ENCODE peak calls at places on chromosomes 12 and 14, in five cellular contexts. U is foreskin fibroblast, K is activated T-cell treated with anti-CD3 and anti-CD28 coated beads for 4 hours, X is ACHN, Y is neuronal stem cell. V is an unnamed sample.

GRCh38 chr14:51453869-51454268 is 197.8 kb upstream of the FRMD6 start:
- DNase-seq in U (no peak), K (no peak), X (peak), Y (no peak), V (no peak)

GRCh38 chr12:43310596-43310995 is 241.4 kb downstream of the ADAMTS20 start:
- DNase-seq in U (no peak), K (no peak), X (no peak), Y (no peak), V (no peak)

GRCh38 chr12:110998165-110998564 is 77.8 kb upstream of the MYL2 start:
- DNase-seq in Y (no peak), U (peak), K (no peak), X (no peak), V (no peak)

GRCh38 chr12:90899456-90900182 is 55.4 kb downstream of the CCER1 start:
- DNase-seq in U (peak), K (no peak), Y (no peak), X (no peak), V (no peak)

GRCh38 chr12:1056390-1056789 is 65.4 kb downstream of the ERC1 start:
- DNase-seq in U (no peak), K (no peak), X (no peak), Y (no peak), V (no peak)

GRCh38 chr12:109358154-109358869 is 10.6 kb downstream of the MYO1H start:
- DNase-seq in Y (no peak), X (no peak), K (no peak), U (no peak), V (no peak)

GRCh38 chr14:94545131-94545841 is 16.0 kb upstream of the SERPINA4 start:
- DNase-seq in K (no peak), U (no peak), Y (no peak), X (no peak), V (no peak)

GRCh38 chr12:12561305-12562015 is 1.2 kb downstream of the DUSP16 start:
- DNase-seq in Y (peak), K (peak), X (peak), U (peak), V (peak)

GRCh38 chr12:124680863-124681778 is 113.7 kb upstream of the NCOR2 start:
- DNase-seq in X (peak), K (no peak), Y (peak), U (peak), V (no peak)

GRCh38 chr12:120156315-120157259 is 37.9 kb downstream of the GCN1 start:
- DNase-seq in K (no peak), U (no peak), X (no peak), Y (no peak), V (no peak)

GRCh38 chr14:91252901-91253794 is 8.6 kb upstream of the GPR68 start:
- DNase-seq in X (no peak), Y (no peak), U (no peak), K (no peak), V (no peak)

GRCh38 chr12:98656289-98657101 is 11.4 kb downstream of the APAF1 start:
- DNase-seq in Y (no peak), X (no peak), U (no peak), K (no peak), V (no peak)

GRCh38 chr12:4421590-4422031 is 24.0 kb downstream of the FGF6 start:
- DNase-seq in K (peak), X (peak), U (peak), Y (peak), V (no peak)

GRCh38 chr12:77754086-77754485 is 76.6 kb upstream of the NAV3 start:
- DNase-seq in U (no peak), K (no peak), X (no peak), Y (peak), V (no peak)

GRCh38 chr12:17204289-17205054 is 598.5 kb upstream of the LMO3 start:
- DNase-seq in K (no peak), Y (no peak), U (no peak), X (no peak), V (no peak)

GRCh38 chr12:104317538-104318210 is 14.1 kb downstream of the EID3 start:
- DNase-seq in X (no peak), U (no peak), K (no peak), Y (no peak), V (no peak)

GRCh38 chr14:95504135-95505029 is 12.1 kb downstream of the SYNE3 start:
- DNase-seq in K (no peak), U (peak), X (no peak), Y (no peak), V (no peak)

GRCh38 chr12:22409071-22409951 is 74.8 kb upstream of the ST8SIA1 start:
- DNase-seq in K (no peak), U (no peak), Y (no peak), X (no peak), V (no peak)

GRCh38 chr12:47736877-47737676 is 11.8 kb upstream of the ENDOU start:
- DNase-seq in U (peak), Y (no peak), X (no peak), K (no peak), V (peak)

GRCh38 chr14:61103541-61104339 is 122.7 kb downstream of the SLC38A6 start:
- DNase-seq in U (peak), K (no peak), Y (no peak), X (peak), V (no peak)

GRCh38 chr12:80490329-80490728 is 46.3 kb downstream of the PTPRQ start:
- DNase-seq in U (no peak), X (peak), Y (peak), K (no peak), V (no peak)

GRCh38 chr12:109934026-109934425 is 34.0 kb downstream of the TCHP start:
- DNase-seq in K (no peak), X (peak), Y (no peak), U (no peak), V (no peak)

GRCh38 chr12:43723134-43723533 is 35.5 kb downstream of the PUS7L start:
- DNase-seq in U (no peak), X (no peak), K (no peak), Y (peak), V (no peak)

GRCh38 chr12:98896938-98897337 is 251.8 kb downstream of the APAF1 start:
- DNase-seq in Y (no peak), K (no peak), X (peak), U (no peak), V (no peak)

GRCh38 chr12:43540474-43540873 is 11.5 kb downstream of the ADAMTS20 start:
- DNase-seq in K (no peak), U (no peak), Y (no peak), X (no peak), V (no peak)

V was measured in cardiac septum.